ENCODE peak calls at places on chromosomes 7 and 10, in eight cellular contexts. W is MM.1S, Y is uterus, E is A549, I is spleen, K is suprapubic skin, B is cardiac muscle cell, D is left ventricle myocardium inferior. P is an unnamed sample.

GRCh38 chr10:9010931-9011670 is 956.6 kb downstream of the GATA3 start:
- DNase-seq in W (no peak), Y (no peak), E (no peak), I (no peak), K (no peak), B (no peak), D (no peak), P (no peak)

GRCh38 chr10:77554996-77555397 is 82.6 kb downstream of the KCNMA1 start:
- DNase-seq in W (no peak), Y (no peak), E (no peak), I (no peak), K (no peak), B (no peak), D (no peak), P (no peak)

GRCh38 chr10:85674851-85675250 is 691.7 kb downstream of the GRID1 start:
- DNase-seq in W (no peak), Y (no peak), E (no peak), I (no peak), K (no peak), B (no peak), D (no peak), P (no peak)

GRCh38 chr10:79319372-79319771 is 27.9 kb upstream of the PPIF start:
- DNase-seq in W (no peak), Y (no peak), E (no peak), I (peak; percentile 66), K (no peak), B (no peak), D (no peak), P (no peak)

GRCh38 chr10:5588080-5588453 is 63.3 kb downstream of the CALML3 start:
- DNase-seq in W (no peak), Y (no peak), E (no peak), I (peak; percentile 42), K (no peak), B (no peak), D (no peak), P (no peak)

GRCh38 chr7:146736446-146737190 is 620.0 kb downstream of the CNTNAP2 start:
- DNase-seq in W (peak; percentile 15), Y (no peak), E (no peak), I (no peak), K (no peak), B (peak; percentile 7), D (no peak), P (no peak)

GRCh38 chr7:155219947-155220769 is 77.5 kb upstream of the INSIG1 start:
- DNase-seq in W (no peak), Y (no peak), E (no peak), I (peak; percentile 73), K (peak; percentile 66), B (no peak), D (no peak), P (peak; percentile 63)

GRCh38 chr7:91031757-91032156 is 232.5 kb upstream of the FZD1 start:
- DNase-seq in W (no peak), Y (no peak), E (no peak), I (no peak), K (no peak), B (no peak), D (no peak), P (no peak)

GRCh38 chr10:90224791-90225566 is 523.6 kb downstream of the KIF20B start:
- DNase-seq in W (no peak), Y (no peak), E (no peak), I (no peak), K (no peak), B (peak; percentile 73), D (no peak), P (no peak)

GRCh38 chr10:90222939-90223338 is 521.5 kb downstream of the KIF20B start:
- DNase-seq in W (no peak), Y (no peak), E (no peak), I (no peak), K (no peak), B (peak; percentile 38), D (no peak), P (no peak)

GRCh38 chr10:90226526-90226925 is 525.1 kb downstream of the KIF20B start:
- DNase-seq in W (no peak), Y (no peak), E (no peak), I (no peak), K (no peak), B (no peak), D (no peak), P (no peak)

GRCh38 chr10:90218846-90219245 is 517.5 kb downstream of the KIF20B start:
- DNase-seq in W (no peak), Y (no peak), E (no peak), I (no peak), K (no peak), B (no peak), D (no peak), P (no peak)

DNA sequence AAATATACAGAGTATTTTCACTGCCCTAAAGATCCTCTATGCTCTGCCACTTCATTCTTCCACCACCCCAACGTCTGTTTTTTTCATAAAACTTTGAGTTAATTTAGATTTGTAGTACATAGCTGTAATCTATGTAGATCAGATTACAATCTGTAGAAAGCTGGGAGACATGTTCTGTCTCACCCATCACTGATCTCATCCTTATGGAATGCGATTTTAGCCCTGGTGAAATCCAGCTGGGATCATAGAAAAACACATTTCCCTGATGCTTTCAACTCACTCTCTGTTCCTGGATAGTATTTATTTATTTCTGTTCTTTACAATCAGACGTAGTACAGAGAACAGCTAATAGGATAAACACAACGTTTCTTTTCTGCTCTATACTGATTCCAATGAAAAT is 521.0 kb downstream of the KIF20B start:
- DNase-seq in W (no peak), Y (no peak), E (no peak), I (no peak), K (no peak), B (peak; percentile 60), D (no peak), P (no peak)
- H3K27ac ChIP-seq in W (no peak overlapping the region), Y (no peak overlapping the region), E (no peak overlapping the region), I (no peak overlapping the region), K (no peak overlapping the region), B (no peak overlapping the region), D (no peak overlapping the region), P (no peak overlapping the region)

DNA sequence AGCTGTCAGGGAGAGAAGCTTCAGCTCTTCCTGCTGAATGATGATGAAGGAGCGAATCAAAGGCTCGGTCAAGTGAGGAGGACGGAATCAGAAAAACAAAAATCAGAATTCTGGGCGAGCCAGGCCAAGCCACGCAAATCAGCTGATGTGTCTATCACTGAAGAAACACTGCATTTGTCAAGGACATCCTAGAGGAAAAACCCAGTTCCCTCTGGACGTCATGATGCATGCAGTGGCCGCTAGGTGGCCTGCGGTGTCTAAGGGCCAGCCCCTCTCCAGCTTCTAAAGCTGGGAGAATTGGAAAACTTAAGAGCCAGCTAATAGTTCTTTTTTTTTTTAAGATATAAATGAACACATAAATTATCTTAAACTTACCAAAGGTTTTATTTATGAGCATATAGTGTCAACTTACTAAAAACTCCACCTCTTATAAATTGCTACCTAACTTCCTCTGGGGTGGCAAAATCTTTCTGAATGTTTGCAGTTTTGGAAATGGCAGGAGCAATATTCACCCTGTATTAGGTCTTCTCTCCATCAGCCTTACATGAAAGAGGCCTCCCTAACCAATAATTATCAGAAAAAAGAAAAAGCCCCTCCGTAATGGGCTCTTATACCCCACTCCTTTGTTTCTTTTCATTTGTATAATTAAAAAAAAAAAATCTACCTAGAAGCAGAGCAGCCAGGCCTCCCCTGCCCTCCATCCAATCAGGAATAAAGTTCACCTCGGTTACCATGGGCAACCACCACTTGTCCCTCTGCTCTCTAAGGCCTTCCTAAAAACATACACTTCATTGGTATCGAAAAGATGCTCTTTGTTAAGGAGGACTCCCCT is 186.8 kb downstream of the USP6NL start:
- DNase-seq in W (peak; percentile 36), Y (no peak), E (peak; percentile 74), I (no peak), K (peak; percentile 57), B (peak; percentile 69), D (peak; percentile 24), P (no peak)
- TF ChIP-seq CTCF in W (peak; percentile 83), Y (peak; percentile 48), E (peak; percentile 74), I (peak; percentile 55), K (peak; percentile 38), B (peak; percentile 97), D (peak; percentile 80), P (peak; percentile 71)

GRCh38 chr7:36208406-36208805 is 55.4 kb downstream of the EEPD1 start:
- DNase-seq in W (no peak), Y (no peak), E (no peak), I (no peak), K (no peak), B (no peak), D (no peak), P (no peak)
- H3K4me1 ChIP-seq in W (no peaks in the 10 kb centered on the region), Y (peaks cover 6% of the 10 kb centered on the region), E (peaks cover 80% of the 10 kb centered on the region), I (peaks cover 34% of the 10 kb centered on the region), K (peaks cover 31% of the 10 kb centered on the region), B (peaks cover 56% of the 10 kb centered on the region), D (peaks cover 75% of the 10 kb centered on the region), P (peaks cover 5% of the 10 kb centered on the region)

GRCh38 chr7:80318081-80318480 is 183.4 kb downstream of the GNAI1 start:
- DNase-seq in W (no peak), Y (no peak), E (no peak), I (no peak), K (no peak), B (no peak), D (no peak), P (no peak)

GRCh38 chr7:80313067-80313626 is 178.5 kb downstream of the GNAI1 start:
- DNase-seq in W (no peak), Y (no peak), E (no peak), I (no peak), K (no peak), B (no peak), D (no peak), P (no peak)

GRCh38 chr7:80319461-80319860 is 184.8 kb downstream of the GNAI1 start:
- DNase-seq in W (no peak), Y (no peak), E (no peak), I (no peak), K (no peak), B (no peak), D (no peak), P (no peak)

GRCh38 chr7:80313716-80314115 is 179.1 kb downstream of the GNAI1 start:
- DNase-seq in W (no peak), Y (no peak), E (no peak), I (no peak), K (no peak), B (no peak), D (no peak), P (no peak)

GRCh38 chr7:80316811-80317210 is 182.2 kb downstream of the GNAI1 start:
- DNase-seq in W (no peak), Y (no peak), E (no peak), I (no peak), K (no peak), B (no peak), D (no peak), P (no peak)
- H3K27ac ChIP-seq in W (no peak overlapping the region), Y (no peak overlapping the region), E (no peak overlapping the region), I (no peak overlapping the region), K (no peak overlapping the region), B (no peak overlapping the region), D (no peak overlapping the region), P (no peak overlapping the region)

GRCh38 chr10:72692057-72692891 is at the start of gene MCU:
- DNase-seq in W (peak; percentile 95), Y (peak; percentile 95), E (peak; percentile 32), I (peak; percentile 98), K (peak; percentile 96), B (peak; percentile 96), D (peak; percentile 95), P (peak; percentile 96)
- TF ChIP-seq CTCF in W (no peak), Y (peak; percentile 17), E (no peak), I (no peak), K (no peak), B (no peak), D (no peak), P (no peak)

GRCh38 chr7:54476609-54477008 is 65.6 kb upstream of the VSTM2A start:
- DNase-seq in W (no peak), Y (no peak), E (no peak), I (no peak), K (no peak), B (no peak), D (no peak), P (no peak)
- H3K4me1 ChIP-seq in W (no peaks in the 10 kb centered on the region), Y (no peaks in the 10 kb centered on the region), E (no peaks in the 10 kb centered on the region), I (no peaks in the 10 kb centered on the region), K (no peaks in the 10 kb centered on the region), B (no peaks in the 10 kb centered on the region), D (no peaks in the 10 kb centered on the region), P (no peaks in the 10 kb centered on the region)

P was measured in pancreas.